ENCODE peak calls at places on chromosomes 11 and 22, in five cellular contexts. Y is neural progenitor cell, A is aorta, G is GM23248, U is HL-60. B is an unnamed sample.

GRCh38 chr22:29609139-29609538 is 5.7 kb downstream of the NF2 start:
- DNase-seq in Y (peak), A (no peak), G (no peak), U (no peak), B (peak)

GRCh38 chr22:48750826-48751440 is 1076.7 kb downstream of the BRD1 start:
- DNase-seq in Y (no peak), A (no peak), G (no peak), U (no peak), B (no peak)

GRCh38 chr22:29014301-29014700 is 47.3 kb downstream of the C22orf31 start:
- DNase-seq in Y (no peak), A (no peak), G (no peak), U (no peak), B (no peak)

GRCh38 chr22:30923168-30923900 is 45.2 kb downstream of the MORC2 start:
- DNase-seq in Y (no peak), A (no peak), G (no peak), U (no peak), B (no peak)

GRCh38 chr22:19527321-19527721 is 3.1 kb upstream of the CLDN5 start:
- DNase-seq in Y (no peak), A (no peak), G (no peak), U (no peak), B (peak)

GRCh38 chr22:19799322-19800190 is 39.0 kb downstream of the TBX1 start:
- DNase-seq in Y (no peak), A (peak), G (peak), U (no peak), B (peak)

GRCh38 chr11:122920579-122920978 is 38.0 kb downstream of the JHY start:
- DNase-seq in Y (peak), A (no peak), G (no peak), U (no peak), B (no peak)

GRCh38 chr11:84673753-84674152 is 953.4 kb downstream of the DLG2 start:
- DNase-seq in Y (no peak), A (no peak), G (peak), U (no peak), B (no peak)

GRCh38 chr22:42938449-42938848 is 76.5 kb downstream of the PACSIN2 start:
- DNase-seq in Y (no peak), A (no peak), G (no peak), U (no peak), B (no peak)

GRCh38 chr22:46867106-46867505 is 104.7 kb downstream of the TBC1D22A start:
- DNase-seq in Y (no peak), A (no peak), G (peak), U (no peak), B (no peak)

GRCh38 chr11:69121621-69122336 is 34.0 kb upstream of the SMIM38 start:
- DNase-seq in Y (no peak), A (no peak), G (no peak), U (no peak), B (no peak)

GRCh38 chr11:6468712-6469495 is 4.8 kb downstream of the TRIM3 start:
- DNase-seq in Y (peak), A (peak), G (peak), U (no peak), B (peak)

GRCh38 chr11:61193596-61193995 is 9.7 kb upstream of the PGA3 start:
- DNase-seq in Y (no peak), A (no peak), G (no peak), U (no peak), B (peak)

GRCh38 chr11:104917259-104918112 is 19.2 kb upstream of the CASP12 start:
- DNase-seq in Y (no peak), A (no peak), G (no peak), U (no peak), B (no peak)
- H3K4me3 ChIP-seq in Y (no peak), A (peak), G (peak), U (no peak), B (no peak)

DNA sequence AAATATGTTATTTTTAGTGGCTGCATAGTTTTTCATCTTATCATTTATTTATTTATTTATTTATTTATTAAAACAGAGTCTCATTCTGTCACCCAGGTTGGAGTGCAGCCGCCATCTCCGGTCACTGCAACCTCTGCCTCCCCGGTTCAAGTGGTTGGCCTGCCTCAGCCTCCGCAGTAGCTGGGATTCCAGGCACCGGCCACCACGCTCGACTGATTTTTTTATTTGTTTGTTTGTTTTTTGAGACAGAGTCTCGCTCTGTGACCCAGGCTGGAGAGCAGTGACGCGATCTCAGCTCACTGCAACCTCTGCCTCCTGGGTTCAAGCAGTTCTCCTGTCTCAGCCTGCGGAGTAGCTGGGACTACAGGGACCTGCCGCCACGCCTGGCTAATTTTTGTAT is 262.9 kb upstream of the DDI1 start:
- DNase-seq in Y (no peak), A (peak), G (no peak), U (no peak), B (no peak)
- H3K27ac ChIP-seq in Y (no peak), A (peak), G (peak), U (no peak), B (no peak)

GRCh38 chr11:134332189-134332631 is 422 bp downstream of the GLB1L2 start:
- DNase-seq in Y (peak), A (no peak), G (no peak), U (no peak), B (peak)

GRCh38 chr11:134331565-134332188 is at the start of gene GLB1L2:
- DNase-seq in Y (peak), A (peak), G (peak), U (peak), B (peak)

GRCh38 chr11:134332782-134333181 is 994 bp downstream of the GLB1L2 start:
- DNase-seq in Y (no peak), A (no peak), G (no peak), U (no peak), B (no peak)

GRCh38 chr11:134333312-134333711 is 1.5 kb downstream of the GLB1L2 start:
- DNase-seq in Y (no peak), A (no peak), G (peak), U (no peak), B (no peak)

DNA sequence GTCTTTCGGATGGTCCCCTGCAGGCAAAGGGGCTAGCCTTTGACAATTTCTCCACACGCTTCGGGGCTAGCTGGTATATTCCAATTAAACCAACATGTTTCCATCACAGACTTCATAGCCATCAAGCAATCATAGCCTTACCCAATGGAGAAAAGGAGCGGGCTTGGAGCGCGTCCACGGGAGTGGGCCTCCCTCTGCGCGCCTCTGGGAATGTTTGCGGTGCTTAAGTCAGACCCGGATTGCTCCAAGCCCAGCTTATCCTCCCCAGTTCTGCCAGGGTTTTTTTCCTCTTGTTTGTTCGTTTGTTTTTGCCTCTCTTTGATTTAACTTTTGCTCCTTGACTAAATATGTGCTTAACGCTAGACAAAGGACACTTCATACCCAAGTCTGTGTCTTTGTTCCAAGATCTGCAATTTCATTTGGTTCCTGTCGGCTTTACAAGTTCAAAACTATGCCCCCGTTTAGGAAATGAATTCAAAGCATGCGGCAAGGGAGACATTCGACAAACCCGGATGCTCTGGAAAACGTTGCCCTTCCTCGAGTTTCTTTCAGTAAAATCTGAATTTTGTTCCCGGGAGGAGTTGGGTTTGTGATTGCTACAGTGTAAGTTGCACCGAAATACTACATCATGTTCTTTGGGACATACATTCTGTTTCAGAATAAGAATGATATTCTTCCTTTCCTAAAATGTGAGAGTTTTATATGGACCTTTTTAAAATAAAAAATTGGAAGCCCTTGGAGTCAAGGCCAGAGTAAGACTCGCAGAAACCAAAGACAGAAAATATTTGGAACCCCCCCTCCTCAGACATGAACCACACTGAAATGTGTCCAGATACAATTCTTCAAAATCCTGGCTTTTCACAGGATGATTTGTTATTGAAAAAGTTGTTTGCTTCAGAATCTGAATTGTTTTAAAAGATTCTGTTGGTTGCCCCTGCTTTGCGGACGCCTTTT is 900 bp upstream of the GLB1L2 start:
- DNase-seq in Y (peak), A (no peak), G (no peak), U (no peak), B (no peak)
- H3K4me3 ChIP-seq in Y (peak), A (peak), G (no peak), U (no peak), B (peak)

GRCh38 chr11:32583451-32584271 is at the start of gene EIF3M:
- DNase-seq in Y (peak), A (peak), G (peak), U (peak), B (peak)
- H3K27ac ChIP-seq in Y (peak), A (peak), G (peak), U (peak), B (peak)